ENCODE peak calls at places on chromosomes 16 and 17, in six cellular contexts. H is GM12878, K is HL-60, D is SK-N-SH, P is H1, N is HepG2. E is an unnamed sample.

GRCh38 chr16:89909777-89910716 is 8.6 kb upstream of the MC1R start:
- DNase-seq in P (no peak), K (peak), D (peak), N (peak), H (no peak), E (peak)

GRCh38 chr16:80526418-80527061 is 14.3 kb upstream of the DYNLRB2 start:
- DNase-seq in H (no peak), K (peak), N (peak), D (peak), P (no peak), E (peak)

GRCh38 chr17:8959312-8959918 is 6.1 kb downstream of the PIK3R5 start:
- DNase-seq in P (no peak), N (no peak), K (no peak), D (no peak), H (no peak), E (no peak)

GRCh38 chr16:30951785-30952184 is 2.9 kb downstream of the ORAI3 start:
- DNase-seq in K (no peak), N (no peak), H (no peak), P (no peak), D (no peak), E (no peak)

GRCh38 chr17:10421211-10421610 is 539 bp downstream of the MYH8 start:
- DNase-seq in H (no peak), N (no peak), K (no peak), D (no peak), P (no peak), E (no peak)

GRCh38 chr17:82327289-82327688 is 6.3 kb downstream of the SECTM1 start:
- DNase-seq in K (no peak), D (no peak), N (no peak), H (no peak), P (no peak), E (no peak)

GRCh38 chr17:34892864-34893263 is 68.4 kb downstream of the CCT6B start:
- DNase-seq in P (peak), N (no peak), H (no peak), K (peak), D (peak), E (peak)

GRCh38 chr16:51148674-51149228 is 2.3 kb downstream of the SALL1 start:
- DNase-seq in D (no peak), K (no peak), N (no peak), H (no peak), P (no peak), E (no peak)

GRCh38 chr17:45311406-45311761 is 5.4 kb downstream of the MAP3K14 start:
- DNase-seq in P (no peak), K (no peak), N (no peak), H (no peak), D (no peak), E (no peak)

GRCh38 chr16:12449795-12450194 is 353.9 kb downstream of the CPPED1 start:
- DNase-seq in P (no peak), K (no peak), D (no peak), H (no peak), N (no peak), E (no peak)

GRCh38 chr16:25165284-25165683 is 51.5 kb upstream of the AQP8 start:
- DNase-seq in H (no peak), K (no peak), P (no peak), N (no peak), D (no peak), E (no peak)

GRCh38 chr16:6562985-6563384 is 769.7 kb upstream of the RBFOX1 start:
- DNase-seq in K (no peak), D (no peak), P (no peak), N (no peak), H (no peak), E (no peak)

DNA sequence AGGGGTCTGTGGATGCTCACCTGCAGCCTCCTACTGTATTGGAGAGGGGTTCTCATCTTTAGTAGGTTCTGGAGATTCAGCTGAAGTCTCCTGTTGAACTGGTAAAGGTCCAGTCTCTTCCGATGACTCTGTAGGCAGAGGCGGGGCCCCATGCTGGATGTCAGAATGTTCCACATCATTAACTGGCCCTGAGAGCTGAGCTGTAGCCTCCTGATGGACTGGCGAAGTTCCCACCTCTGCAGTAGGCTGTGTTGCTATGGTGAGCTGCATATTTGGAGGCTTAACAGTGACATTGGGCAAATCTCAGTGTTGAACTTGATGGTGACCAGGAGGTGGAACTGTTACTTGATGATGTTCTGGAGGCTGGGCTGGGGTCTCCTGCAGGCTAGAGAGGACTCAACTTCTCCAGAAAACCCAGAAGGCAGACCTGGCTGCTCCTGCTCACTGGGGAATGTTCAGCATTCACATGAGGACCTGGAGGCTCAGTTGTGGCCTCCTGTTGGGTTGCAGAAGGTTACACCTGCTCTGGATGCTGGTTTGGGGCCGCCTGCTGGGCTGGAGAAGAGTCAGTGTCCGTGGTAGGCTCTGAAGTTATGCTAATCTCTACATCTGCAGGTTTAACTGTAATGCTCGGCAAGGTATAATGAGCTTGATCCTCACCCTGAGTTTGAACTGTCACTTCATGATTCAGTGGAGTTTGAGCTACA is 23.9 kb downstream of the RDM1 start:
- DNase-seq in H (no peak), N (no peak), K (no peak), D (no peak), P (no peak), E (no peak)
- TF ChIP-seq GABPA in H (no peak), N (no peak), K (no peak), D (no peak), P (no peak), E (no peak)

GRCh38 chr17:39619786-39620101 is 7.0 kb upstream of the PPP1R1B start:
- DNase-seq in D (no peak), K (no peak), P (no peak), H (no peak), N (peak), E (no peak)

GRCh38 chr17:39618956-39619785 is 7.6 kb upstream of the PPP1R1B start:
- DNase-seq in H (no peak), K (no peak), N (peak), D (no peak), P (no peak), E (no peak)

GRCh38 chr17:39617100-39617445 is 9.4 kb upstream of the NEUROD2 start:
- DNase-seq in K (no peak), N (no peak), P (no peak), D (no peak), H (no peak), E (no peak)

GRCh38 chr17:39617446-39618251 is 9.1 kb upstream of the PPP1R1B start:
- DNase-seq in P (no peak), K (peak), D (peak), H (no peak), N (no peak), E (peak)

DNA sequence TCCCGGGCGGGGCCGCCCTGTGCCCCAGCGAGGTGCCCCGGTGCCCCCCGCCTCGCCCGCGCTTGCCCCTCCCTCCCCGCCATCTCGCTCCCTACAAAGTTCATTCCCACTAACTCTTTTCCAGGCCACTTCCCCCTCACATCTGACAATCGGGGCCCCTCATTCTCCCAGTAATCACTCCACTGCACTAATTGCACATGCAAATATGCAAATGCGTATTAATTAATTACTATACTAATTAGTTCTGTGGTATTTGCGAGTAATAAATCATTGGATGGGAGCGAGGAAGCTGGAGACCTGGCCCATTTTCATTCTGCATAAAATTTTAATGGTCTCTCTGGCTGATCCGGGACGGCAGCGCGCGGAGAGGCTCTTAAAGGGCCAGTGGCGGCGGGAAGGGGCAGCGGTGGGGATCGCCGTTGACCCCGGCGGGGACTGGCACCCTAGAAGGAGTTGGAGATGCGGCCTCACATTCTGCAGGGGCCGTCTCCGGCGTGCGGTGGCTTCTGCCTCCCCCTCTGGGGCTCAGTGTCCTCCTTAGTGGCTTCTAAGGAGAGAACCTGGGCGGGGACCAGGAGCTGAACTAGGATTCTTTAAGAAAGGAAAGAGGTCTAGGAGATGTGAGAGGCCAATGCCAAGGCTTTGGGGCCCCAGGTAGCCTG is 8.4 kb upstream of the PPP1R1B start:
- DNase-seq in H (no peak), P (no peak), N (no peak), K (no peak), D (peak), E (no peak)
- TF ChIP-seq GABPA in H (no peak), P (no peak), N (no peak), K (no peak), D (no peak), E (no peak)

GRCh38 chr17:46770439-46770817 is 48.1 kb downstream of the WNT3 start:
- DNase-seq in P (no peak), K (no peak), D (peak), N (peak), H (no peak), E (no peak)
- TF ChIP-seq GABPA in P (no peak), K (no peak), D (no peak), N (no peak), H (no peak), E (no peak)

GRCh38 chr17:66930933-66931332 is 33.6 kb upstream of the CACNG4 start:
- DNase-seq in K (no peak), D (no peak), P (no peak), N (peak), H (no peak), E (peak)
- TF ChIP-seq GABPA in K (no peak), D (no peak), P (no peak), N (no peak), H (no peak), E (no peak)